ENCODE peak calls at places on chromosomes 2 and 18, in eight cellular contexts. O, H, U, F, Q, W, G and E are unnamed samples.

GRCh38 chr2:238945433-238946150 is 97.7 kb downstream of the TWIST2 start:
- DNase-seq in Q (peak), H (no peak), O (peak), W (peak), G (peak), F (no peak), U (peak), E (peak)

GRCh38 chr18:49340446-49340845 is 120.0 kb downstream of the DYM start:
- DNase-seq in G (no peak), H (no peak), W (peak), O (peak), U (peak), Q (no peak), F (no peak), E (peak)

GRCh38 chr18:62660741-62661140 is 54.6 kb upstream of the PHLPP1 start:
- DNase-seq in F (no peak), W (peak), O (peak), U (peak), Q (no peak), G (no peak), H (no peak), E (no peak)

GRCh38 chr2:111701266-111701665 is 182.7 kb downstream of the ANAPC1 start:
- DNase-seq in H (peak), G (no peak), U (no peak), O (no peak), F (no peak), W (peak), Q (no peak), E (no peak)

GRCh38 chr2:213221962-213222361 is 62.3 kb upstream of the SPAG16 start:
- DNase-seq in F (no peak), O (peak), Q (no peak), H (no peak), G (no peak), W (no peak), U (no peak), E (no peak)

GRCh38 chr2:66862871-66863650 is 428.1 kb downstream of the MEIS1 start:
- DNase-seq in F (no peak), U (peak), Q (no peak), H (no peak), W (peak), G (no peak), O (peak), E (peak)

GRCh38 chr2:230886641-230887040 is 21.9 kb downstream of the ITM2C start:
- DNase-seq in Q (no peak), G (no peak), W (no peak), F (no peak), O (no peak), U (no peak), H (no peak), E (no peak)

GRCh38 chr2:74511104-74511989 is 2.9 kb upstream of the TLX2 start:
- DNase-seq in O (peak), Q (peak), U (peak), H (no peak), F (no peak), G (no peak), W (peak), E (no peak)

GRCh38 chr18:3448845-3449701 is 899 bp upstream of the TGIF1 start:
- DNase-seq in F (peak), W (peak), Q (peak), H (peak), U (peak), G (peak), O (peak), E (peak)

GRCh38 chr18:38709122-38709521 is 1143.5 kb upstream of the CELF4 start:
- DNase-seq in W (no peak), H (no peak), Q (no peak), O (no peak), F (no peak), U (no peak), G (no peak), E (no peak)

GRCh38 chr2:59879700-59880131 is 673.7 kb downstream of the BCL11A start:
- DNase-seq in Q (no peak), H (no peak), O (no peak), U (no peak), W (no peak), G (no peak), F (no peak), E (no peak)

GRCh38 chr2:25419678-25420242 is 78.0 kb upstream of the DNMT3A start:
- DNase-seq in W (no peak), U (no peak), H (no peak), G (peak), F (peak), O (no peak), Q (no peak), E (no peak)